ENCODE peak calls at places on chromosomes 12 and 14, in eight cellular contexts. One of them, this sample, is unnamed.

GRCh38 chr12:64678248-64678647 is 68.0 kb downstream of the RASSF3 start:
- DNase-seq in naive thymus-derived CD4-positive, alpha-beta T cell: no peak
- DNase-seq in AG04450: no peak
- DNase-seq in GM23338: no peak
- DNase-seq in brain microvascular endothelial cell: no peak
- DNase-seq in A549: no peak
- DNase-seq in mammary epithelial cell: peak; percentile 11
- DNase-seq in AG09309: no peak
- DNase-seq in this sample: no peak

GRCh38 chr14:101461891-101462290 is 99.4 kb upstream of the DIO3 start:
- DNase-seq in GM23338: no peak
- DNase-seq in mammary epithelial cell: no peak
- DNase-seq in brain microvascular endothelial cell: no peak
- DNase-seq in naive thymus-derived CD4-positive, alpha-beta T cell: no peak
- DNase-seq in A549: no peak
- DNase-seq in AG04450: no peak
- DNase-seq in AG09309: no peak
- DNase-seq in this sample: no peak

GRCh38 chr14:71403673-71404072 is 496.4 kb downstream of the PCNX1 start:
- DNase-seq in AG04450: no peak
- DNase-seq in AG09309: no peak
- DNase-seq in brain microvascular endothelial cell: peak; percentile 19
- DNase-seq in GM23338: peak; percentile 38
- DNase-seq in A549: no peak
- DNase-seq in mammary epithelial cell: peak; percentile 23
- DNase-seq in naive thymus-derived CD4-positive, alpha-beta T cell: no peak
- DNase-seq in this sample: peak; percentile 67

GRCh38 chr12:64757778-64758177 is 1.4 kb downstream of the GNS start:
- DNase-seq in AG09309: no peak
- DNase-seq in A549: no peak
- DNase-seq in AG04450: no peak
- DNase-seq in brain microvascular endothelial cell: no peak
- DNase-seq in mammary epithelial cell: no peak
- DNase-seq in GM23338: no peak
- DNase-seq in naive thymus-derived CD4-positive, alpha-beta T cell: no peak
- DNase-seq in this sample: no peak

GRCh38 chr12:32501835-32502333 is 102.5 kb downstream of the FGD4 start:
- DNase-seq in brain microvascular endothelial cell: peak; percentile 58
- DNase-seq in AG04450: peak; percentile 33
- DNase-seq in GM23338: peak; percentile 96
- DNase-seq in A549: no peak
- DNase-seq in AG09309: peak; percentile 39
- DNase-seq in mammary epithelial cell: peak; percentile 80
- DNase-seq in naive thymus-derived CD4-positive, alpha-beta T cell: no peak
- DNase-seq in this sample: no peak

GRCh38 chr14:103066399-103066798 is 9.1 kb upstream of the CDC42BPB start:
- DNase-seq in A549: no peak
- DNase-seq in GM23338: no peak
- DNase-seq in mammary epithelial cell: no peak
- DNase-seq in naive thymus-derived CD4-positive, alpha-beta T cell: no peak
- DNase-seq in AG04450: no peak
- DNase-seq in AG09309: no peak
- DNase-seq in brain microvascular endothelial cell: no peak
- DNase-seq in this sample: no peak

GRCh38 chr14:102486513-102487203 is 22.9 kb downstream of the ANKRD9 start:
- DNase-seq in mammary epithelial cell: no peak
- DNase-seq in A549: no peak
- DNase-seq in AG04450: no peak
- DNase-seq in GM23338: no peak
- DNase-seq in naive thymus-derived CD4-positive, alpha-beta T cell: no peak
- DNase-seq in AG09309: no peak
- DNase-seq in brain microvascular endothelial cell: no peak
- DNase-seq in this sample: no peak

GRCh38 chr12:16560273-16560672 is 45.7 kb downstream of the LMO3 start:
- DNase-seq in brain microvascular endothelial cell: no peak
- DNase-seq in mammary epithelial cell: no peak
- DNase-seq in naive thymus-derived CD4-positive, alpha-beta T cell: no peak
- DNase-seq in AG04450: no peak
- DNase-seq in GM23338: peak; percentile 51
- DNase-seq in A549: no peak
- DNase-seq in AG09309: no peak
- DNase-seq in this sample: no peak

GRCh38 chr14:75539562-75540478 is 17.6 kb downstream of the BATF start:
- DNase-seq in A549: no peak
- DNase-seq in brain microvascular endothelial cell: no peak
- DNase-seq in mammary epithelial cell: no peak
- DNase-seq in AG04450: no peak
- DNase-seq in naive thymus-derived CD4-positive, alpha-beta T cell: no peak
- DNase-seq in GM23338: peak; percentile 36
- DNase-seq in AG09309: no peak
- DNase-seq in this sample: no peak

GRCh38 chr12:92136883-92137582 is 8.6 kb downstream of the BTG1 start:
- DNase-seq in A549: peak; percentile 45
- DNase-seq in brain microvascular endothelial cell: peak; percentile 53
- DNase-seq in naive thymus-derived CD4-positive, alpha-beta T cell: no peak
- DNase-seq in GM23338: peak; percentile 48
- DNase-seq in mammary epithelial cell: peak; percentile 87
- DNase-seq in AG04450: peak; percentile 82
- DNase-seq in AG09309: peak; percentile 62
- DNase-seq in this sample: no peak

GRCh38 chr12:92133166-92133565 is 12.5 kb downstream of the BTG1 start:
- DNase-seq in mammary epithelial cell: no peak
- DNase-seq in AG09309: no peak
- DNase-seq in GM23338: no peak
- DNase-seq in brain microvascular endothelial cell: no peak
- DNase-seq in AG04450: no peak
- DNase-seq in naive thymus-derived CD4-positive, alpha-beta T cell: no peak
- DNase-seq in A549: no peak
- DNase-seq in this sample: no peak

GRCh38 chr12:92136021-92136735 is 9.5 kb downstream of the BTG1 start:
- DNase-seq in A549: no peak
- DNase-seq in naive thymus-derived CD4-positive, alpha-beta T cell: no peak
- DNase-seq in AG09309: no peak
- DNase-seq in brain microvascular endothelial cell: no peak
- DNase-seq in GM23338: no peak
- DNase-seq in mammary epithelial cell: no peak
- DNase-seq in AG04450: no peak
- DNase-seq in this sample: no peak

GRCh38 chr12:92133795-92134637 is 11.6 kb downstream of the BTG1 start:
- DNase-seq in A549: no peak
- DNase-seq in AG09309: no peak
- DNase-seq in AG04450: no peak
- DNase-seq in GM23338: no peak
- DNase-seq in mammary epithelial cell: no peak
- DNase-seq in naive thymus-derived CD4-positive, alpha-beta T cell: no peak
- DNase-seq in brain microvascular endothelial cell: no peak
- DNase-seq in this sample: no peak

DNA sequence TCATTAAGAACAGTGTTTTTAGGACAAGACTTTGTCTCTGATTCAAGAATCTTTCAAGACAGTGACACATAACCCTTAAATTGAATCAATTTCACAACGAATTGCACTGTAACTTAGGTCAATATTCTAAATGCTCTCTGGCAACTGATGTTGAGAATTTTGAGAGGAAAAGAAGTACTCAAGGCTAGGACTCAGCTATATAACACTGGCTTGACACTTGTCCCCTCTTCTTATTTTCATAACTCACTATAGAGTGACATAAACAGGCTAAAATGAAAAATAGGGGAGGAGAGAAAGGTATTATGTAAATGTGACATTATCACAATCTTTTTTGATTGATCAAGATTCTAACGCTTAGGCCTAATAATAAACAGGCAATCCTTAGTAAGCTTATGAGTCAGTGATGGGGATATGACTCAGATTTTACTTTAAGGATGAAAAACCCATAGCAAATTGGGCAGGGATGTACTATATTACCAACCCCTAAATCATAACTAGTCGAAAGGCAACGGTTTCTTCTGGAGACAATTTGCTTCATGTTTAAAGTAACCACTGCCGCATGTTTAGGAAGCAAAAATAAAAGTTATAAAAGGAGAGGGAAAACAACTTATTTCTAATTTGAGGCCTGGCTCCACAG is 10.9 kb downstream of the BTG1 start:
- DNase-seq in mammary epithelial cell: peak; percentile 79
- DNase-seq in brain microvascular endothelial cell: no peak
- DNase-seq in AG09309: peak; percentile 45
- DNase-seq in GM23338: no peak
- DNase-seq in A549: no peak
- DNase-seq in naive thymus-derived CD4-positive, alpha-beta T cell: no peak
- DNase-seq in AG04450: no peak
- DNase-seq in this sample: no peak
- H3K4me3 ChIP-seq in mammary epithelial cell: no peak overlapping the region
- H3K4me3 ChIP-seq in brain microvascular endothelial cell: no peak overlapping the region
- H3K4me3 ChIP-seq in AG09309: no peak overlapping the region
- H3K4me3 ChIP-seq in GM23338: no peak overlapping the region
- H3K4me3 ChIP-seq in A549: no peak overlapping the region
- H3K4me3 ChIP-seq in naive thymus-derived CD4-positive, alpha-beta T cell: peak overlapping the region; percentile 46
- H3K4me3 ChIP-seq in AG04450: no peak overlapping the region
- H3K4me3 ChIP-seq in this sample: no peak overlapping the region

DNA sequence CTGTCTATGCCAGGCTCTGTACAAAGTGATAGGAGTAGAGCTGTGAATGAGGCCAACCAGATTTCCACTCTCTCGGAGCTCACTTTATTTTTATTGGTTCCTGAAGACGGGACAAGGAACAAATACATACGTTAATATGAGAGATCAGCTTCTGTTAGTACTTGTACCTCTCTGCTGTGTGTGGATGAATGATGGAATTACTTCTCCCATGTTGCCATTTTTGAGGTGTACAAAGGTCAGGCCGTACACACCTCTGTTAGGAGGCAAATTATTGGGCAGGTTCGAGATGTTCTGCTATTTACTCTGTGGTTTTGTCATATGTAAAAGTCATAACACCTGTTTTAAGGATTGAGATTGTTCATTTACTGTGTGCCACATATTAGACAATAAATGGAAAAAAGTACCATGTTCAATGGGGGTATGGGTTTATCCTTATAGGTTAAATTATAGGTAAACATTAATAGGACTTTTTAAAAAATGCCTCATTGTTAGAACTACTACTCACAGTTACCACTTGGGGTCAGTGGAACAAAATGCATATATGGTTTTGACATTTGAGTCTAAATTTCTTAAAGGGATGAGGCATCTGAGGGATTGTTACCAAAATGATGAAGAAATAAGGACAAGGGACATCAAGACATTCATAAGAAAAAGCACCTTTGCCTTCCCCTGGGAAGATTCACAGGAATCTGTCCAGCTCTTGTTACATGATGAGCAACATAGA is 26.9 kb downstream of the WBP11 start:
- DNase-seq in brain microvascular endothelial cell: no peak
- DNase-seq in GM23338: no peak
- DNase-seq in naive thymus-derived CD4-positive, alpha-beta T cell: no peak
- DNase-seq in AG09309: no peak
- DNase-seq in AG04450: no peak
- DNase-seq in mammary epithelial cell: no peak
- DNase-seq in A549: no peak
- DNase-seq in this sample: no peak
- H3K4me3 ChIP-seq in brain microvascular endothelial cell: no peak overlapping the region
- H3K4me3 ChIP-seq in GM23338: peak overlapping the region; percentile 73
- H3K4me3 ChIP-seq in naive thymus-derived CD4-positive, alpha-beta T cell: no peak overlapping the region
- H3K4me3 ChIP-seq in AG09309: peak overlapping the region; percentile 87
- H3K4me3 ChIP-seq in AG04450: no peak overlapping the region
- H3K4me3 ChIP-seq in mammary epithelial cell: peak overlapping the region; percentile 85
- H3K4me3 ChIP-seq in A549: no peak overlapping the region
- H3K4me3 ChIP-seq in this sample: no peak overlapping the region

DNA sequence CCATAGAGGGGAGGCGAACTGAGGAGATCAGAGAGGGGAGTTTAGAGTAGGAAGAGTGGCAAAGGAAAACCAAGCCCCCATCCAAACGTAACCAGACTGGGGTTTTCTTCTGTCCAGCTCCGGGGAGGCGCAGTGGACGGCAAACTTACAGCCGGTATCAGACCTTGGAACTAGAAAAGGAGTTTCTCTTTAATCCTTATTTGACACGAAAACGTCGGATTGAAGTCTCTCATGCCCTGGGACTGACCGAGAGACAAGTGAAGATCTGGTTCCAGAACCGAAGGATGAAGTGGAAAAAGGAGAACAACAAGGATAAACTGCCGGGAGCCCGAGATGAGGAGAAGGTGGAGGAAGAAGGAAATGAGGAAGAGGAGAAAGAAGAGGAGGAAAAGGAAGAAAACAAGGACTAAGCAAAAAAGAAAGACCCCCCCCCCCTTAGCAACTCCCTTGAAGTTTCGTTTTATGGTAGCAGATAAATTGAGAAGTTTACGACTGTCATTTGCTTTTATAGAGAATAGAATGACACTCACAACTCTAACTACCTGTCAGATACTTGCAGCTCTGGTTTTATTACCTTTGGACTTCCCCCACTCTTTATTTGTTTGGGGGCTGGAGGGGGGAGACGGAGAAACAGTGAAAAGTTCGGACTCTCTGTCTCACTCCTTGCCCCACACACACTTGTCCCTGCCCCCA is 2.3 kb downstream of the HOXC8 start:
- DNase-seq in AG09309: no peak
- DNase-seq in GM23338: no peak
- DNase-seq in mammary epithelial cell: no peak
- DNase-seq in AG04450: no peak
- DNase-seq in A549: no peak
- DNase-seq in brain microvascular endothelial cell: no peak
- DNase-seq in naive thymus-derived CD4-positive, alpha-beta T cell: no peak
- DNase-seq in this sample: no peak
- H3K4me3 ChIP-seq in AG09309: no peak overlapping the region
- H3K4me3 ChIP-seq in GM23338: no peak overlapping the region
- H3K4me3 ChIP-seq in mammary epithelial cell: no peak overlapping the region
- H3K4me3 ChIP-seq in AG04450: no peak overlapping the region
- H3K4me3 ChIP-seq in A549: no peak overlapping the region
- H3K4me3 ChIP-seq in brain microvascular endothelial cell: no peak overlapping the region
- H3K4me3 ChIP-seq in naive thymus-derived CD4-positive, alpha-beta T cell: no peak overlapping the region
- H3K4me3 ChIP-seq in this sample: no peak overlapping the region

GRCh38 chr12:108732489-108732888 is 1.2 kb upstream of the CORO1C start:
- DNase-seq in naive thymus-derived CD4-positive, alpha-beta T cell: no peak
- DNase-seq in AG04450: no peak
- DNase-seq in brain microvascular endothelial cell: no peak
- DNase-seq in GM23338: no peak
- DNase-seq in mammary epithelial cell: no peak
- DNase-seq in A549: no peak
- DNase-seq in AG09309: no peak
- DNase-seq in this sample: no peak
- H3K4me3 ChIP-seq in naive thymus-derived CD4-positive, alpha-beta T cell: peak overlapping the region; percentile 99
- H3K4me3 ChIP-seq in AG04450: peak overlapping the region; percentile 50
- H3K4me3 ChIP-seq in brain microvascular endothelial cell: peak overlapping the region; percentile 91
- H3K4me3 ChIP-seq in GM23338: peak overlapping the region; percentile 76
- H3K4me3 ChIP-seq in mammary epithelial cell: no peak overlapping the region
- H3K4me3 ChIP-seq in A549: peak overlapping the region; percentile 36
- H3K4me3 ChIP-seq in AG09309: peak overlapping the region; percentile 99
- H3K4me3 ChIP-seq in this sample: no peak overlapping the region

GRCh38 chr12:88516811-88517210 is 63.5 kb downstream of the KITLG start:
- DNase-seq in GM23338: no peak
- DNase-seq in naive thymus-derived CD4-positive, alpha-beta T cell: no peak
- DNase-seq in AG09309: no peak
- DNase-seq in mammary epithelial cell: peak; percentile 66
- DNase-seq in AG04450: no peak
- DNase-seq in brain microvascular endothelial cell: no peak
- DNase-seq in A549: no peak
- DNase-seq in this sample: no peak
- H3K4me3 ChIP-seq in GM23338: no peak overlapping the region
- H3K4me3 ChIP-seq in naive thymus-derived CD4-positive, alpha-beta T cell: no peak overlapping the region
- H3K4me3 ChIP-seq in AG09309: no peak overlapping the region
- H3K4me3 ChIP-seq in mammary epithelial cell: no peak overlapping the region
- H3K4me3 ChIP-seq in AG04450: no peak overlapping the region
- H3K4me3 ChIP-seq in brain microvascular endothelial cell: no peak overlapping the region
- H3K4me3 ChIP-seq in A549: no peak overlapping the region
- H3K4me3 ChIP-seq in this sample: no peak overlapping the region

GRCh38 chr12:114396869-114397719 is 8.8 kb downstream of the TBX5 start:
- DNase-seq in AG09309: no peak
- DNase-seq in A549: no peak
- DNase-seq in brain microvascular endothelial cell: no peak
- DNase-seq in GM23338: no peak
- DNase-seq in naive thymus-derived CD4-positive, alpha-beta T cell: no peak
- DNase-seq in mammary epithelial cell: no peak
- DNase-seq in AG04450: no peak
- DNase-seq in this sample: no peak
- H3K4me3 ChIP-seq in AG09309: no peak overlapping the region
- H3K4me3 ChIP-seq in A549: no peak overlapping the region
- H3K4me3 ChIP-seq in brain microvascular endothelial cell: no peak overlapping the region
- H3K4me3 ChIP-seq in GM23338: no peak overlapping the region
- H3K4me3 ChIP-seq in naive thymus-derived CD4-positive, alpha-beta T cell: no peak overlapping the region
- H3K4me3 ChIP-seq in mammary epithelial cell: no peak overlapping the region
- H3K4me3 ChIP-seq in AG04450: peak overlapping the region; percentile 15
- H3K4me3 ChIP-seq in this sample: no peak overlapping the region